ENCODE peak calls at places on chromosomes 12 and 14, in nine cellular contexts. L is BJ, I is uterus, K is cardiac muscle cell, N is tibial nerve, E is HCT116, V is sigmoid colon, C is heart left ventricle, M is right atrium auricular region. R is an unnamed sample.
A peak's percentile ranks its signal among the peaks of the same experiment; 100 is the strongest.

GRCh38 chr14:69658664-69659261 is 47.4 kb downstream of the SUSD6 start:
- DNase-seq in V (no peak), N (no peak), E (no peak), I (no peak), C (no peak), L (no peak), K (no peak), M (no peak), R (no peak)

GRCh38 chr14:39368261-39368959 is 63.8 kb downstream of the FBXO33 start:
- DNase-seq in M (no peak), K (peak; percentile 84), N (no peak), C (peak; percentile 26), E (peak; percentile 44), I (peak; percentile 33), V (peak; percentile 74), L (no peak), R (no peak)

GRCh38 chr12:125376422-125376821 is 311.2 kb downstream of the AACS start:
- DNase-seq in C (no peak), E (no peak), V (no peak), N (no peak), K (no peak), M (no peak), L (no peak), I (no peak), R (no peak)

GRCh38 chr12:64404470-64405446 is 566 bp downstream of the XPOT start:
- DNase-seq in C (peak; percentile 61), M (peak; percentile 64), E (no peak), V (peak; percentile 84), I (peak; percentile 60), N (no peak), K (peak; percentile 94), L (peak; percentile 37), R (peak; percentile 83)

GRCh38 chr12:47882796-47883546 is 21.8 kb downstream of the VDR start:
- DNase-seq in M (no peak), L (no peak), N (no peak), V (peak; percentile 64), E (no peak), I (no peak), C (peak; percentile 34), K (no peak), R (peak; percentile 87)

GRCh38 chr12:117294206-117294605 is 67.2 kb downstream of the NOS1 start:
- DNase-seq in I (no peak), M (no peak), V (no peak), L (no peak), K (no peak), C (no peak), N (no peak), E (no peak), R (no peak)

GRCh38 chr14:93137864-93138263 is 22.1 kb upstream of the ITPK1 start:
- DNase-seq in L (no peak), M (no peak), V (peak; percentile 78), E (no peak), K (peak; percentile 46), C (peak; percentile 69), I (peak; percentile 29), N (no peak), R (peak; percentile 86)

GRCh38 chr14:100308112-100308792 is 2.0 kb upstream of the SLC25A29 start:
- DNase-seq in E (no peak), V (no peak), N (no peak), M (no peak), K (no peak), I (no peak), C (no peak), L (no peak), R (no peak)

GRCh38 chr14:101840649-101841365 is 79.3 kb downstream of the PPP2R5C start:
- DNase-seq in M (no peak), I (no peak), C (no peak), L (no peak), K (no peak), E (no peak), V (no peak), N (no peak), R (no peak)

GRCh38 chr14:35353409-35354172 is 51.0 kb downstream of the NFKBIA start:
- DNase-seq in K (no peak), V (no peak), M (no peak), N (no peak), C (no peak), E (no peak), L (no peak), I (no peak), R (no peak)

GRCh38 chr14:99191663-99192621 is 80.1 kb downstream of the BCL11B start:
- DNase-seq in C (peak; percentile 62), V (peak; percentile 78), M (peak; percentile 78), L (peak; percentile 2), I (peak; percentile 35), N (no peak), K (peak; percentile 83), E (no peak), R (no peak)

GRCh38 chr12:44159870-44160269 is 324.0 kb downstream of the TMEM117 start:
- DNase-seq in L (no peak), I (no peak), C (no peak), V (no peak), N (no peak), E (no peak), M (no peak), K (no peak), R (no peak)

GRCh38 chr12:105330938-105331804 is 680 bp downstream of the C12orf75 start:
- DNase-seq in C (peak; percentile 34), L (no peak), V (no peak), N (no peak), K (no peak), M (no peak), E (no peak), I (no peak), R (no peak)

GRCh38 chr14:63713765-63714164 is 14.1 kb downstream of the SGPP1 start:
- DNase-seq in I (no peak), K (peak; percentile 37), V (no peak), N (no peak), M (no peak), L (no peak), E (peak; percentile 32), C (no peak), R (no peak)

GRCh38 chr14:63712123-63712522 is 15.7 kb downstream of the SGPP1 start:
- DNase-seq in M (no peak), N (no peak), L (no peak), C (no peak), E (no peak), K (no peak), I (no peak), V (no peak), R (no peak)

GRCh38 chr14:63710497-63710896 is 17.4 kb downstream of the SGPP1 start:
- DNase-seq in C (no peak), E (no peak), L (no peak), I (no peak), M (no peak), N (no peak), K (no peak), V (no peak), R (no peak)

GRCh38 chr14:63717704-63718103 is 10.2 kb downstream of the SGPP1 start:
- DNase-seq in I (no peak), V (no peak), L (no peak), E (peak; percentile 26), N (no peak), K (peak; percentile 36), C (no peak), M (no peak), R (no peak)

GRCh38 chr14:63713058-63713457 is 14.8 kb downstream of the SGPP1 start:
- DNase-seq in V (no peak), I (no peak), C (no peak), M (no peak), N (no peak), E (no peak), L (no peak), K (peak; percentile 9), R (no peak)
- H3K27me3 ChIP-seq in V (no peaks in the 10 kb centered on the region), I (no peaks in the 10 kb centered on the region), C (no peaks in the 10 kb centered on the region), M (no peaks in the 10 kb centered on the region), N (no peaks in the 10 kb centered on the region), E (no peaks in the 10 kb centered on the region), L (no peaks in the 10 kb centered on the region), K (no peaks in the 10 kb centered on the region), R (no peaks in the 10 kb centered on the region)

DNA sequence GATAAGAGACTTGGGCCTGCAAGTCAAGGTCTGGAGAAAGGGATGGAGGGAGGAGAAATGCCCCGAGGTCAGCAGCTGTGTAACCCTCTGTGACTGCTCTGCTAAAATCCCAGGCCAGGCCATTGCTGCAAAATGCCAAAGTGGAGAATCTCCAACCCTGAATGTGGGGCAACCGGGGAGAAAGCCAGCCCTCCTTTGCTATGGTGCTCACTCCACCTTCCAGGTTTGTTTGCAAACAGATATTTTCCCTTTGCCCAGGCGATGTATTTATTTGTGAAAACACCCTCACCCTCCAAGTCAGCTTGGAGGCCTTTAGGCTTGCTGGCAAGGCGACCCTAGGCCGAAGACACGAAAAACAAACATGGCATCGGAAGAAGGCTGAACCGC is 1.1 kb upstream of the TBX5 start:
- DNase-seq in V (no peak), M (no peak), I (no peak), K (no peak), N (no peak), L (no peak), E (no peak), C (no peak), R (no peak)
- H3K27me3 ChIP-seq in V (peaks cover 95% of the 10 kb centered on the region), M (no peaks in the 10 kb centered on the region), I (peaks cover 98% of the 10 kb centered on the region), K (peaks cover 80% of the 10 kb centered on the region), N (peaks cover 100% of the 10 kb centered on the region), L (no peaks in the 10 kb centered on the region), E (peaks cover under 1% of the 10 kb centered on the region), C (peaks cover 11% of the 10 kb centered on the region), R (peaks cover 90% of the 10 kb centered on the region)

GRCh38 chr12:132451836-132452195 is 38.1 kb upstream of the FBRSL1 start:
- DNase-seq in I (no peak), M (no peak), L (no peak), C (no peak), N (no peak), V (no peak), K (no peak), E (no peak), R (no peak)
- H3K27me3 ChIP-seq in I (peaks cover 6% of the 10 kb centered on the region), M (no peaks in the 10 kb centered on the region), L (peaks cover 6% of the 10 kb centered on the region), C (peaks cover 45% of the 10 kb centered on the region), N (peaks cover 37% of the 10 kb centered on the region), V (peaks cover 14% of the 10 kb centered on the region), K (peaks cover 9% of the 10 kb centered on the region), E (no peaks in the 10 kb centered on the region), R (peaks cover 9% of the 10 kb centered on the region)

DNA sequence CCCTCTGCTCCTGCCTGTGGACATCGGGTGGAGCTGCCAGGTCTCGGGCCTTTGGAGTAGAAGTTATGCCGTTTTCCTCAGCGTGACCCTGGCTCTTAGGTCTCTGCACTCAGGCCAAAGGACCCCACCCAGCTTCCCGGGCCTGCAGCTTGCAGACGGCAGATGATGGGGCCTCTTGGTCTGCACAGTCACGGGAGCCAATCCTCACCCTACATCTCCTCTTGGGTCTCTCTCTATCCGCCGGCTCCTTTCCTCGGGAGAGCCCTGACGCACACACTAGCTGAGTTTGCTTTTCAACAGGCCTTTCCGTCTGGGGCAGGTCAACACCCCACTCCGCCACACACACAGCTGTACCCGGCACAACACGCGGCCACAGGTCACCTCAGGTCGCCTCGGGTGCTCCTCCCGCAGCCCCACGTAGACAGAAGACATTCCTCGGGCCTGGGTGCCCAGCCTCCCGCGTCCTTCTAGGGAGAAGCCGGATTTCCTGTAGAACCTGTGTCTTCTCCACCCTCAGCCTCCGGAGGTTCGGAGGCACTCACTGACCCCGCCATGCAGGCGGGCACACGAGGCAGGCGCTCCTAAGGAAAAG is 9.9 kb downstream of the GALNT9 start:
- DNase-seq in V (no peak), I (no peak), K (no peak), M (no peak), C (no peak), E (no peak), N (no peak), L (no peak), R (no peak)
- H3K27me3 ChIP-seq in V (peaks cover 6% of the 10 kb centered on the region), I (no peaks in the 10 kb centered on the region), K (no peaks in the 10 kb centered on the region), M (no peaks in the 10 kb centered on the region), C (peaks cover 40% of the 10 kb centered on the region), E (no peaks in the 10 kb centered on the region), N (peaks cover 12% of the 10 kb centered on the region), L (peaks cover 6% of the 10 kb centered on the region), R (no peaks in the 10 kb centered on the region)

R was measured in upper lobe of right lung.